ENCODE peak calls at places on chromosomes 1 and 21, in six cellular contexts. I, O, N, V, Q and T are unnamed samples.

GRCh38 chr1:4090556-4090955 is 190.5 kb upstream of the C1orf174 start:
- DNase-seq in I (peak), O (no peak), N (no peak), V (no peak), Q (no peak), T (no peak)

GRCh38 chr1:192529031-192529755 is 46.4 kb upstream of the RGS1 start:
- DNase-seq in I (no peak), O (no peak), N (no peak), V (no peak), Q (no peak), T (no peak)

GRCh38 chr1:4605158-4605557 is 49.3 kb upstream of the AJAP1 start:
- DNase-seq in I (no peak), O (no peak), N (no peak), V (no peak), Q (no peak), T (peak)

GRCh38 chr1:235011064-235011598 is 117.5 kb downstream of the TOMM20 start:
- DNase-seq in I (peak), O (no peak), N (no peak), V (no peak), Q (no peak), T (no peak)

GRCh38 chr21:42733037-42733632 is 79.7 kb downstream of the PDE9A start:
- DNase-seq in I (peak), O (no peak), N (no peak), V (no peak), Q (peak), T (peak)

GRCh38 chr1:185375583-185375982 is 58.5 kb upstream of the IVNS1ABP start:
- DNase-seq in I (no peak), O (peak), N (no peak), V (peak), Q (no peak), T (no peak)

GRCh38 chr1:53619811-53620619 is 118.9 kb downstream of the GLIS1 start:
- DNase-seq in I (peak), O (peak), N (no peak), V (no peak), Q (no peak), T (peak)

GRCh38 chr1:240495652-240496051 is 116.3 kb downstream of the GREM2 start:
- DNase-seq in I (no peak), O (no peak), N (no peak), V (no peak), Q (no peak), T (no peak)

GRCh38 chr1:153485880-153486279 is 25.4 kb upstream of the S100A7 start:
- DNase-seq in I (no peak), O (no peak), N (no peak), V (no peak), Q (no peak), T (no peak)

GRCh38 chr1:31765041-31765467 is 914 bp upstream of the ADGRB2 start:
- DNase-seq in I (no peak), O (peak), N (no peak), V (no peak), Q (peak), T (peak)

GRCh38 chr1:230067441-230067870 is 418 bp downstream of the GALNT2 start:
- DNase-seq in I (peak), O (peak), N (no peak), V (peak), Q (peak), T (peak)

GRCh38 chr1:15951341-15952153 is 24.4 kb downstream of the ZBTB17 start:
- DNase-seq in I (peak), O (no peak), N (no peak), V (no peak), Q (no peak), T (no peak)

GRCh38 chr1:219120625-219121544 is 52.8 kb upstream of the LYPLAL1 start:
- DNase-seq in I (peak), O (peak), N (no peak), V (peak), Q (no peak), T (peak)

GRCh38 chr1:232597721-232598120 is 32.2 kb downstream of the SIPA1L2 start:
- DNase-seq in I (no peak), O (no peak), N (no peak), V (no peak), Q (no peak), T (no peak)

GRCh38 chr1:83075107-83075506 is 923.8 kb downstream of the TTLL7 start:
- DNase-seq in I (no peak), O (no peak), N (no peak), V (no peak), Q (no peak), T (no peak)

GRCh38 chr1:74748962-74749361 is 16.0 kb downstream of the TYW3 start:
- DNase-seq in I (no peak), O (no peak), N (no peak), V (no peak), Q (no peak), T (no peak)

GRCh38 chr21:38913120-38913975 is 107.6 kb downstream of the ETS2 start:
- DNase-seq in I (peak), O (peak), N (no peak), V (peak), Q (peak), T (peak)